ENCODE peak calls at places on chromosomes 6 and 20, in eight cellular contexts. F is PC-9, U is mesenchymal stem cell, K is GM23248, V is fibroblast of lung, M is H9, H is MM.1S, G is OCI-LY7. P is an unnamed sample.

GRCh38 chr6:18302561-18303439 is 38.5 kb upstream of the DEK start:
- DNase-seq in F (no peak), V (peak; percentile 24), K (no peak), H (no peak), U (no peak), M (peak; percentile 50), G (peak; percentile 44), P (no peak)

GRCh38 chr6:142683688-142684087 is 261.3 kb downstream of the HIVEP2 start:
- DNase-seq in V (no peak), K (no peak), H (no peak), U (no peak), F (no peak), M (no peak), G (no peak), P (no peak)

GRCh38 chr20:24100370-24101011 is 111.9 kb upstream of the GGTLC1 start:
- DNase-seq in K (peak; percentile 73), M (no peak), V (peak; percentile 51), G (peak; percentile 41), U (peak; percentile 4), F (peak; percentile 78), H (peak; percentile 78), P (no peak)

GRCh38 chr20:41734506-41734945 is 116.3 kb upstream of the CHD6 start:
- DNase-seq in K (peak; percentile 55), F (no peak), G (peak; percentile 51), H (peak; percentile 21), M (peak; percentile 78), V (peak; percentile 25), U (peak; percentile 32), P (no peak)

GRCh38 chr20:62741191-62741676 is 32.6 kb downstream of the NTSR1 start:
- DNase-seq in V (no peak), F (no peak), G (no peak), H (no peak), M (peak; percentile 62), K (peak; percentile 36), U (peak; percentile 13), P (peak; percentile 47)

GRCh38 chr6:164108869-164109769 is 694.6 kb downstream of the QKI start:
- DNase-seq in M (no peak), G (no peak), U (peak; percentile 63), K (peak; percentile 35), V (peak; percentile 19), F (no peak), H (no peak), P (no peak)

GRCh38 chr6:146650799-146651481 is 52.2 kb downstream of the ADGB start:
- DNase-seq in V (no peak), U (no peak), K (peak; percentile 50), F (no peak), H (no peak), G (no peak), M (no peak), P (no peak)

GRCh38 chr20:44660506-44660905 is 9.0 kb upstream of the ADA start:
- DNase-seq in U (no peak), M (no peak), V (no peak), G (no peak), H (no peak), K (peak; percentile 32), F (no peak), P (no peak)

GRCh38 chr6:83872386-83873118 is 13.1 kb downstream of the CYB5R4 start:
- DNase-seq in K (no peak), H (no peak), V (no peak), U (no peak), M (no peak), F (no peak), G (no peak), P (no peak)

GRCh38 chr6:11132191-11132590 is 20.7 kb upstream of the ERVFRD-1 start:
- DNase-seq in H (no peak), M (no peak), K (peak; percentile 12), V (no peak), G (no peak), F (no peak), U (no peak), P (no peak)

GRCh38 chr20:20018366-20018765 is 1.2 kb downstream of the NAA20 start:
- DNase-seq in F (no peak), U (no peak), V (no peak), K (no peak), G (no peak), H (no peak), M (no peak), P (no peak)

GRCh38 chr20:32965581-32966373 is 38.5 kb downstream of the SUN5 start:
- DNase-seq in M (no peak), G (no peak), K (no peak), U (no peak), V (no peak), H (no peak), F (no peak), P (no peak)

GRCh38 chr6:144435602-144436426 is 150.7 kb downstream of the UTRN start:
- DNase-seq in V (no peak), K (no peak), F (no peak), U (no peak), G (no peak), M (no peak), H (no peak), P (peak; percentile 84)

GRCh38 chr20:19690462-19690861 is 67.6 kb upstream of the RIN2 start:
- DNase-seq in U (no peak), K (no peak), H (no peak), M (no peak), G (no peak), V (no peak), F (no peak), P (peak; percentile 80)

GRCh38 chr6:77339926-77340325 is 123.4 kb downstream of the HTR1B start:
- DNase-seq in K (no peak), U (no peak), V (no peak), G (no peak), M (no peak), F (no peak), H (no peak), P (no peak)

GRCh38 chr6:154457046-154457713 is 53.3 kb downstream of the CNKSR3 start:
- DNase-seq in F (no peak), U (peak; percentile 80), M (no peak), H (no peak), K (no peak), G (no peak), V (peak; percentile 38), P (no peak)

GRCh38 chr6:147213772-147214171 is 9.6 kb downstream of the STXBP5 start:
- DNase-seq in G (no peak), K (no peak), U (no peak), M (no peak), H (no peak), F (no peak), V (no peak), P (no peak)

GRCh38 chr20:19945732-19946670 is 71.2 kb upstream of the NAA20 start:
- DNase-seq in G (no peak), F (no peak), V (no peak), K (no peak), M (no peak), U (no peak), H (no peak), P (no peak)

GRCh38 chr20:49987015-49987867 is 4.5 kb downstream of the SNAI1 start:
- DNase-seq in H (no peak), U (no peak), M (no peak), K (peak; percentile 75), G (no peak), V (no peak), F (no peak), P (peak; percentile 93)

GRCh38 chr6:32082951-32083350 is 26.2 kb downstream of the TNXB start:
- DNase-seq in U (no peak), H (no peak), G (no peak), V (peak; percentile 76), K (peak; percentile 99), M (no peak), F (peak; percentile 93), P (peak; percentile 98)

GRCh38 chr6:42168650-42169049 is 4.5 kb upstream of the GUCA1A start:
- DNase-seq in F (no peak), K (no peak), V (no peak), U (no peak), M (no peak), H (no peak), G (no peak), P (no peak)

GRCh38 chr6:35716798-35717197 is 20.0 kb upstream of the ARMC12 start:
- DNase-seq in K (no peak), U (no peak), H (no peak), G (no peak), F (no peak), V (no peak), M (no peak), P (no peak)
- H2AFZ ChIP-seq in K (no peak overlapping the region), U (no peak overlapping the region), H (no peak overlapping the region), G (no peak overlapping the region), F (no peak overlapping the region), V (no peak overlapping the region), M (no peak overlapping the region), P (no peak overlapping the region)

GRCh38 chr6:5276596-5276995 is 15.3 kb downstream of the FARS2 start:
- DNase-seq in V (no peak), M (no peak), F (no peak), G (no peak), H (no peak), U (no peak), K (no peak), P (no peak)

GRCh38 chr6:5278571-5279120 is 17.3 kb downstream of the FARS2 start:
- DNase-seq in M (no peak), H (no peak), G (no peak), U (no peak), V (no peak), K (no peak), F (no peak), P (no peak)

GRCh38 chr6:5275497-5275896 is 14.2 kb downstream of the FARS2 start:
- DNase-seq in K (peak; percentile 8), G (no peak), F (no peak), V (peak; percentile 17), M (no peak), U (no peak), H (no peak), P (no peak)

GRCh38 chr6:5278047-5278446 is 16.7 kb downstream of the FARS2 start:
- DNase-seq in G (no peak), V (no peak), F (no peak), M (no peak), U (no peak), H (no peak), K (no peak), P (peak; percentile 17)

GRCh38 chr6:5277589-5277988 is 16.3 kb downstream of the FARS2 start:
- DNase-seq in K (no peak), F (no peak), M (no peak), H (no peak), G (no peak), V (no peak), U (no peak), P (no peak)
- H2AFZ ChIP-seq in K (no peak overlapping the region), F (no peak overlapping the region), M (no peak overlapping the region), H (no peak overlapping the region), G (no peak overlapping the region), V (no peak overlapping the region), U (no peak overlapping the region), P (no peak overlapping the region)

DNA sequence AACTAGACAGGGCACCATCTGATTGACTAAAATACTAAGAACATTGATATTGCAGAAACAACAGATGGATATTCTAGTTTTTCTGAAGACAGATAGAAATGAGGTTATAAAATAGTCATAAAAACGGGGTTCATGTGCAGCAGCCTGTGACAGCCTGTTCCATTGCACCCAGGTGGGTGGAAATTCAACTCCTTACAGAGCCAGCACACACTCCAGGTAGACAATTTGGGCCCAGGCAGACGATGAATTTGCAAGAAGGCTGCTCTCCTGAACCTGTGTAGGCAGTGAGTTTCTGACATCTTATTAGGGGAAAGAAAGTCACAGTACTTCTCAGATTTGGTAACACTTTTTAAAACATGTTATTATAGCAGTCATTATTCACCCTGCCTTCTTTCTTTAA is 414.1 kb downstream of the PHF3 start:
- DNase-seq in G (no peak), K (no peak), H (no peak), U (no peak), M (no peak), F (no peak), V (no peak), P (no peak)
- H2AFZ ChIP-seq in G (no peak overlapping the region), K (no peak overlapping the region), H (no peak overlapping the region), U (no peak overlapping the region), M (no peak overlapping the region), F (no peak overlapping the region), V (no peak overlapping the region), P (no peak overlapping the region)

GRCh38 chr6:167306401-167306998 is 15.4 kb downstream of the UNC93A start:
- DNase-seq in K (no peak), H (no peak), F (no peak), M (no peak), V (no peak), U (no peak), G (no peak), P (no peak)
- H2AFZ ChIP-seq in K (no peak overlapping the region), H (no peak overlapping the region), F (no peak overlapping the region), M (no peak overlapping the region), V (no peak overlapping the region), U (no peak overlapping the region), G (no peak overlapping the region), P (no peak overlapping the region)

P was measured in osteoblast.